ENCODE peak calls at places on chromosome 20, in ten cellular contexts. One of them, this sample, is unnamed.

GRCh38 chr20:14820771-14821170 is 483.4 kb upstream of the FLRT3 start:
- DNase-seq in fibroblast of mammary gland: no peak
- DNase-seq in non-pigmented ciliary epithelial cell: no peak
- DNase-seq in T-helper 2 cell: no peak
- DNase-seq in A172: no peak
- DNase-seq in HEK293T: no peak
- DNase-seq in ovary: no peak
- DNase-seq in neural progenitor cell: peak; percentile 27
- DNase-seq in progenitor cell of endocrine pancreas: no peak
- DNase-seq in ureter: no peak
- DNase-seq in this sample: no peak

GRCh38 chr20:58888521-58889333 is 36.2 kb downstream of the GNAS start:
- DNase-seq in ovary: peak; percentile 86
- DNase-seq in A172: peak; percentile 27
- DNase-seq in fibroblast of mammary gland: peak; percentile 73
- DNase-seq in neural progenitor cell: peak; percentile 96
- DNase-seq in non-pigmented ciliary epithelial cell: no peak
- DNase-seq in T-helper 2 cell: peak; percentile 79
- DNase-seq in ureter: peak; percentile 84
- DNase-seq in HEK293T: peak; percentile 71
- DNase-seq in progenitor cell of endocrine pancreas: peak; percentile 80
- DNase-seq in this sample: peak; percentile 75

GRCh38 chr20:31868853-31869672 is 1.3 kb downstream of the DUSP15 start:
- DNase-seq in progenitor cell of endocrine pancreas: no peak
- DNase-seq in ureter: no peak
- DNase-seq in A172: no peak
- DNase-seq in ovary: no peak
- DNase-seq in T-helper 2 cell: no peak
- DNase-seq in neural progenitor cell: no peak
- DNase-seq in non-pigmented ciliary epithelial cell: no peak
- DNase-seq in fibroblast of mammary gland: no peak
- DNase-seq in HEK293T: no peak
- DNase-seq in this sample: no peak

GRCh38 chr20:36606171-36607116 is 865 bp downstream of the RAB5IF start:
- DNase-seq in non-pigmented ciliary epithelial cell: no peak
- DNase-seq in HEK293T: no peak
- DNase-seq in ovary: no peak
- DNase-seq in neural progenitor cell: peak; percentile 46
- DNase-seq in fibroblast of mammary gland: peak; percentile 22
- DNase-seq in ureter: peak; percentile 57
- DNase-seq in A172: peak; percentile 47
- DNase-seq in T-helper 2 cell: no peak
- DNase-seq in progenitor cell of endocrine pancreas: no peak
- DNase-seq in this sample: no peak

GRCh38 chr20:46401478-46401860 is 4.9 kb downstream of the ELMO2 start:
- DNase-seq in HEK293T: no peak
- DNase-seq in non-pigmented ciliary epithelial cell: no peak
- DNase-seq in ureter: no peak
- DNase-seq in A172: no peak
- DNase-seq in progenitor cell of endocrine pancreas: no peak
- DNase-seq in fibroblast of mammary gland: no peak
- DNase-seq in neural progenitor cell: no peak
- DNase-seq in ovary: no peak
- DNase-seq in T-helper 2 cell: no peak
- DNase-seq in this sample: no peak

GRCh38 chr20:62562831-62563230 is 79.5 kb upstream of the SLCO4A1 start:
- DNase-seq in non-pigmented ciliary epithelial cell: no peak
- DNase-seq in HEK293T: no peak
- DNase-seq in progenitor cell of endocrine pancreas: no peak
- DNase-seq in ovary: no peak
- DNase-seq in neural progenitor cell: no peak
- DNase-seq in fibroblast of mammary gland: no peak
- DNase-seq in A172: no peak
- DNase-seq in T-helper 2 cell: no peak
- DNase-seq in ureter: no peak
- DNase-seq in this sample: no peak

GRCh38 chr20:34562643-34563042 is 4.1 kb downstream of the MAP1LC3A start:
- DNase-seq in T-helper 2 cell: no peak
- DNase-seq in progenitor cell of endocrine pancreas: no peak
- DNase-seq in ureter: no peak
- DNase-seq in neural progenitor cell: peak; percentile 59
- DNase-seq in fibroblast of mammary gland: peak; percentile 26
- DNase-seq in non-pigmented ciliary epithelial cell: no peak
- DNase-seq in ovary: no peak
- DNase-seq in A172: peak; percentile 15
- DNase-seq in HEK293T: peak; percentile 48
- DNase-seq in this sample: no peak

GRCh38 chr20:4936392-4936850 is 64.9 kb downstream of the SLC23A2 start:
- DNase-seq in HEK293T: no peak
- DNase-seq in neural progenitor cell: no peak
- DNase-seq in non-pigmented ciliary epithelial cell: no peak
- DNase-seq in A172: no peak
- DNase-seq in ureter: no peak
- DNase-seq in progenitor cell of endocrine pancreas: no peak
- DNase-seq in ovary: no peak
- DNase-seq in T-helper 2 cell: no peak
- DNase-seq in fibroblast of mammary gland: no peak
- DNase-seq in this sample: no peak

GRCh38 chr20:25858495-25859425 is 162.1 kb upstream of the ZNF337 start:
- DNase-seq in T-helper 2 cell: no peak
- DNase-seq in ureter: peak; percentile 36
- DNase-seq in neural progenitor cell: no peak
- DNase-seq in A172: no peak
- DNase-seq in fibroblast of mammary gland: no peak
- DNase-seq in ovary: no peak
- DNase-seq in HEK293T: no peak
- DNase-seq in progenitor cell of endocrine pancreas: no peak
- DNase-seq in non-pigmented ciliary epithelial cell: no peak
- DNase-seq in this sample: no peak

GRCh38 chr20:32142991-32143390 is 33.5 kb downstream of the TM9SF4 start:
- DNase-seq in ovary: peak; percentile 6
- DNase-seq in progenitor cell of endocrine pancreas: no peak
- DNase-seq in A172: no peak
- DNase-seq in ureter: no peak
- DNase-seq in T-helper 2 cell: no peak
- DNase-seq in HEK293T: no peak
- DNase-seq in fibroblast of mammary gland: no peak
- DNase-seq in non-pigmented ciliary epithelial cell: no peak
- DNase-seq in neural progenitor cell: no peak
- DNase-seq in this sample: no peak

GRCh38 chr20:53409177-53409576 is 184.5 kb downstream of the ZNF217 start:
- DNase-seq in non-pigmented ciliary epithelial cell: no peak
- DNase-seq in ovary: no peak
- DNase-seq in T-helper 2 cell: no peak
- DNase-seq in fibroblast of mammary gland: peak; percentile 57
- DNase-seq in A172: no peak
- DNase-seq in ureter: no peak
- DNase-seq in HEK293T: no peak
- DNase-seq in progenitor cell of endocrine pancreas: no peak
- DNase-seq in neural progenitor cell: no peak
- DNase-seq in this sample: no peak

GRCh38 chr20:40883097-40883496 is 145.5 kb upstream of the TOP1 start:
- DNase-seq in neural progenitor cell: no peak
- DNase-seq in T-helper 2 cell: no peak
- DNase-seq in HEK293T: peak; percentile 28
- DNase-seq in progenitor cell of endocrine pancreas: no peak
- DNase-seq in fibroblast of mammary gland: no peak
- DNase-seq in ovary: no peak
- DNase-seq in ureter: no peak
- DNase-seq in non-pigmented ciliary epithelial cell: no peak
- DNase-seq in A172: no peak
- DNase-seq in this sample: no peak

GRCh38 chr20:57703013-57703412 is 6.8 kb downstream of the PMEPA1 start:
- DNase-seq in progenitor cell of endocrine pancreas: no peak
- DNase-seq in ureter: no peak
- DNase-seq in T-helper 2 cell: no peak
- DNase-seq in HEK293T: no peak
- DNase-seq in A172: no peak
- DNase-seq in ovary: no peak
- DNase-seq in neural progenitor cell: no peak
- DNase-seq in fibroblast of mammary gland: no peak
- DNase-seq in non-pigmented ciliary epithelial cell: no peak
- DNase-seq in this sample: no peak

GRCh38 chr20:39328347-39328746 is 366.2 kb downstream of the DHX35 start:
- DNase-seq in ureter: no peak
- DNase-seq in HEK293T: no peak
- DNase-seq in fibroblast of mammary gland: no peak
- DNase-seq in non-pigmented ciliary epithelial cell: no peak
- DNase-seq in T-helper 2 cell: no peak
- DNase-seq in A172: no peak
- DNase-seq in ovary: no peak
- DNase-seq in neural progenitor cell: no peak
- DNase-seq in progenitor cell of endocrine pancreas: no peak
- DNase-seq in this sample: no peak

GRCh38 chr20:52031574-52032303 is 159.8 kb downstream of the ZFP64 start:
- DNase-seq in non-pigmented ciliary epithelial cell: peak; percentile 69
- DNase-seq in ovary: peak; percentile 29
- DNase-seq in neural progenitor cell: no peak
- DNase-seq in HEK293T: no peak
- DNase-seq in A172: peak; percentile 91
- DNase-seq in fibroblast of mammary gland: peak; percentile 74
- DNase-seq in T-helper 2 cell: no peak
- DNase-seq in progenitor cell of endocrine pancreas: no peak
- DNase-seq in ureter: no peak
- DNase-seq in this sample: no peak

GRCh38 chr20:63733579-63734081 is 2.8 kb upstream of the LIME1 start:
- DNase-seq in A172: no peak
- DNase-seq in fibroblast of mammary gland: no peak
- DNase-seq in progenitor cell of endocrine pancreas: no peak
- DNase-seq in T-helper 2 cell: no peak
- DNase-seq in non-pigmented ciliary epithelial cell: no peak
- DNase-seq in HEK293T: peak; percentile 3
- DNase-seq in ovary: no peak
- DNase-seq in ureter: no peak
- DNase-seq in neural progenitor cell: no peak
- DNase-seq in this sample: no peak

GRCh38 chr20:30816182-30816645 is 441.2 kb upstream of the DEFB115 start:
- DNase-seq in T-helper 2 cell: no peak
- DNase-seq in progenitor cell of endocrine pancreas: no peak
- DNase-seq in non-pigmented ciliary epithelial cell: no peak
- DNase-seq in neural progenitor cell: no peak
- DNase-seq in fibroblast of mammary gland: no peak
- DNase-seq in ovary: no peak
- DNase-seq in ureter: no peak
- DNase-seq in HEK293T: no peak
- DNase-seq in A172: no peak
- DNase-seq in this sample: no peak

GRCh38 chr20:56609321-56609720 is 19.8 kb upstream of the TFAP2C start:
- DNase-seq in fibroblast of mammary gland: no peak
- DNase-seq in HEK293T: no peak
- DNase-seq in ureter: no peak
- DNase-seq in ovary: no peak
- DNase-seq in non-pigmented ciliary epithelial cell: no peak
- DNase-seq in T-helper 2 cell: no peak
- DNase-seq in A172: no peak
- DNase-seq in neural progenitor cell: peak; percentile 70
- DNase-seq in progenitor cell of endocrine pancreas: no peak
- DNase-seq in this sample: no peak

GRCh38 chr20:13336308-13337089 is 115.4 kb downstream of the ISM1 start:
- DNase-seq in ureter: no peak
- DNase-seq in ovary: no peak
- DNase-seq in T-helper 2 cell: no peak
- DNase-seq in A172: peak; percentile 4
- DNase-seq in fibroblast of mammary gland: no peak
- DNase-seq in HEK293T: no peak
- DNase-seq in non-pigmented ciliary epithelial cell: no peak
- DNase-seq in progenitor cell of endocrine pancreas: no peak
- DNase-seq in neural progenitor cell: no peak
- DNase-seq in this sample: no peak

GRCh38 chr20:40493071-40493470 is 196.0 kb downstream of the MAFB start:
- DNase-seq in ovary: no peak
- DNase-seq in ureter: no peak
- DNase-seq in neural progenitor cell: no peak
- DNase-seq in progenitor cell of endocrine pancreas: no peak
- DNase-seq in fibroblast of mammary gland: peak; percentile 83
- DNase-seq in non-pigmented ciliary epithelial cell: no peak
- DNase-seq in T-helper 2 cell: no peak
- DNase-seq in A172: peak; percentile 29
- DNase-seq in HEK293T: no peak
- DNase-seq in this sample: no peak

GRCh38 chr20:46638367-46639274 is 12.6 kb downstream of the SLC13A3 start:
- DNase-seq in ureter: no peak
- DNase-seq in neural progenitor cell: peak; percentile 50
- DNase-seq in A172: no peak
- DNase-seq in fibroblast of mammary gland: no peak
- DNase-seq in progenitor cell of endocrine pancreas: no peak
- DNase-seq in non-pigmented ciliary epithelial cell: no peak
- DNase-seq in HEK293T: no peak
- DNase-seq in ovary: no peak
- DNase-seq in T-helper 2 cell: no peak
- DNase-seq in this sample: no peak

GRCh38 chr20:1619861-1620444 is at the start of gene SIRPB1:
- DNase-seq in A172: no peak
- DNase-seq in HEK293T: no peak
- DNase-seq in ureter: no peak
- DNase-seq in non-pigmented ciliary epithelial cell: no peak
- DNase-seq in fibroblast of mammary gland: no peak
- DNase-seq in T-helper 2 cell: no peak
- DNase-seq in ovary: no peak
- DNase-seq in progenitor cell of endocrine pancreas: no peak
- DNase-seq in neural progenitor cell: no peak
- DNase-seq in this sample: no peak

GRCh38 chr20:38573381-38573780 is 7.6 kb upstream of the ADIG start:
- DNase-seq in progenitor cell of endocrine pancreas: no peak
- DNase-seq in non-pigmented ciliary epithelial cell: no peak
- DNase-seq in ovary: no peak
- DNase-seq in fibroblast of mammary gland: peak; percentile 30
- DNase-seq in neural progenitor cell: no peak
- DNase-seq in T-helper 2 cell: no peak
- DNase-seq in ureter: no peak
- DNase-seq in A172: no peak
- DNase-seq in HEK293T: no peak
- DNase-seq in this sample: no peak

GRCh38 chr20:51160011-51160410 is 137.1 kb upstream of the KCNG1 start:
- DNase-seq in HEK293T: no peak
- DNase-seq in ovary: no peak
- DNase-seq in T-helper 2 cell: no peak
- DNase-seq in neural progenitor cell: no peak
- DNase-seq in ureter: peak; percentile 12
- DNase-seq in non-pigmented ciliary epithelial cell: no peak
- DNase-seq in A172: no peak
- DNase-seq in fibroblast of mammary gland: no peak
- DNase-seq in progenitor cell of endocrine pancreas: no peak
- DNase-seq in this sample: no peak

GRCh38 chr20:22836877-22837276 is 198.2 kb upstream of the SSTR4 start:
- DNase-seq in fibroblast of mammary gland: peak; percentile 25
- DNase-seq in non-pigmented ciliary epithelial cell: no peak
- DNase-seq in A172: peak; percentile 22
- DNase-seq in progenitor cell of endocrine pancreas: no peak
- DNase-seq in T-helper 2 cell: no peak
- DNase-seq in HEK293T: no peak
- DNase-seq in neural progenitor cell: no peak
- DNase-seq in ureter: no peak
- DNase-seq in ovary: no peak
- DNase-seq in this sample: no peak

GRCh38 chr20:47724398-47724797 is 60.9 kb downstream of the SULF2 start:
- DNase-seq in HEK293T: no peak
- DNase-seq in A172: peak; percentile 26
- DNase-seq in ureter: no peak
- DNase-seq in T-helper 2 cell: no peak
- DNase-seq in neural progenitor cell: peak; percentile 46
- DNase-seq in fibroblast of mammary gland: no peak
- DNase-seq in progenitor cell of endocrine pancreas: no peak
- DNase-seq in non-pigmented ciliary epithelial cell: no peak
- DNase-seq in ovary: no peak
- DNase-seq in this sample: no peak

GRCh38 chr20:37308098-37309050 is 18.9 kb downstream of the MANBAL start:
- DNase-seq in non-pigmented ciliary epithelial cell: no peak
- DNase-seq in ureter: no peak
- DNase-seq in A172: no peak
- DNase-seq in progenitor cell of endocrine pancreas: no peak
- DNase-seq in neural progenitor cell: no peak
- DNase-seq in fibroblast of mammary gland: no peak
- DNase-seq in ovary: no peak
- DNase-seq in HEK293T: no peak
- DNase-seq in T-helper 2 cell: no peak
- DNase-seq in this sample: no peak

GRCh38 chr20:48597521-48598302 is 230.1 kb downstream of the PREX1 start:
- DNase-seq in A172: no peak
- DNase-seq in HEK293T: no peak
- DNase-seq in non-pigmented ciliary epithelial cell: no peak
- DNase-seq in ovary: no peak
- DNase-seq in ureter: no peak
- DNase-seq in T-helper 2 cell: no peak
- DNase-seq in progenitor cell of endocrine pancreas: no peak
- DNase-seq in fibroblast of mammary gland: no peak
- DNase-seq in neural progenitor cell: no peak
- DNase-seq in this sample: no peak

This sample was measured in T-helper 17 cell.